ENCODE peak calls at places on chromosomes 5 and 9, in six cellular contexts. One of them, this sample, is unnamed.

GRCh38 chr9:85420750-85421149 is 321.0 kb downstream of the AGTPBP1 start:
- DNase-seq in A172: no peak
- DNase-seq in hepatocyte: peak
- DNase-seq in GM06990: no peak
- DNase-seq in AG08396: no peak
- DNase-seq in GM10248: no peak
- DNase-seq in this sample: peak

GRCh38 chr5:121350493-121350892 is 501.2 kb upstream of the FTMT start:
- DNase-seq in GM06990: no peak
- DNase-seq in GM10248: no peak
- DNase-seq in AG08396: no peak
- DNase-seq in hepatocyte: no peak
- DNase-seq in A172: no peak
- DNase-seq in this sample: no peak

GRCh38 chr9:33116855-33117254 is 40.4 kb upstream of the SMU1 start:
- DNase-seq in GM10248: no peak
- DNase-seq in AG08396: no peak
- DNase-seq in hepatocyte: no peak
- DNase-seq in GM06990: no peak
- DNase-seq in A172: peak
- DNase-seq in this sample: no peak

GRCh38 chr9:14222149-14222835 is 91.6 kb downstream of the NFIB start:
- DNase-seq in hepatocyte: no peak
- DNase-seq in AG08396: no peak
- DNase-seq in GM10248: no peak
- DNase-seq in GM06990: no peak
- DNase-seq in A172: no peak
- DNase-seq in this sample: no peak

GRCh38 chr5:50962934-50963646 is 296.7 kb downstream of the PARP8 start:
- DNase-seq in hepatocyte: peak
- DNase-seq in A172: peak
- DNase-seq in GM10248: peak
- DNase-seq in GM06990: peak
- DNase-seq in AG08396: peak
- DNase-seq in this sample: peak

GRCh38 chr9:36263662-36264061 is 5.4 kb upstream of the GNE start:
- DNase-seq in GM06990: no peak
- DNase-seq in GM10248: no peak
- DNase-seq in hepatocyte: no peak
- DNase-seq in AG08396: no peak
- DNase-seq in A172: no peak
- DNase-seq in this sample: no peak

GRCh38 chr5:132103380-132103951 is 29.9 kb downstream of the CSF2 start:
- DNase-seq in hepatocyte: peak
- DNase-seq in AG08396: peak
- DNase-seq in GM10248: peak
- DNase-seq in GM06990: peak
- DNase-seq in A172: peak
- DNase-seq in this sample: peak

GRCh38 chr5:169978744-169979143 is 1.6 kb downstream of the INSYN2B start:
- DNase-seq in AG08396: no peak
- DNase-seq in A172: no peak
- DNase-seq in GM10248: no peak
- DNase-seq in hepatocyte: no peak
- DNase-seq in GM06990: no peak
- DNase-seq in this sample: no peak

GRCh38 chr5:96189987-96190386 is 228.3 kb upstream of the ELL2 start:
- DNase-seq in GM10248: no peak
- DNase-seq in GM06990: no peak
- DNase-seq in AG08396: no peak
- DNase-seq in A172: no peak
- DNase-seq in hepatocyte: no peak
- DNase-seq in this sample: no peak

GRCh38 chr9:88587885-88588628 is 53.1 kb downstream of the NXNL2 start:
- DNase-seq in GM10248: no peak
- DNase-seq in GM06990: no peak
- DNase-seq in A172: no peak
- DNase-seq in hepatocyte: no peak
- DNase-seq in AG08396: no peak
- DNase-seq in this sample: no peak

GRCh38 chr5:132057498-132058255 is 2.8 kb upstream of the IL3 start:
- DNase-seq in AG08396: no peak
- DNase-seq in hepatocyte: no peak
- DNase-seq in GM10248: no peak
- DNase-seq in A172: no peak
- DNase-seq in GM06990: no peak
- DNase-seq in this sample: no peak

GRCh38 chr9:111400564-111400898 is 70.5 kb upstream of the OR2K2 start:
- DNase-seq in GM06990: no peak
- DNase-seq in hepatocyte: no peak
- DNase-seq in GM10248: no peak
- DNase-seq in AG08396: no peak
- DNase-seq in A172: peak
- DNase-seq in this sample: peak

GRCh38 chr9:110655723-110656641 is 12.6 kb upstream of the MUSK start:
- DNase-seq in A172: no peak
- DNase-seq in GM10248: no peak
- DNase-seq in AG08396: no peak
- DNase-seq in GM06990: no peak
- DNase-seq in hepatocyte: no peak
- DNase-seq in this sample: peak

GRCh38 chr9:72721086-72721485 is 199.7 kb downstream of the TMC1 start:
- DNase-seq in GM10248: no peak
- DNase-seq in GM06990: no peak
- DNase-seq in hepatocyte: no peak
- DNase-seq in A172: no peak
- DNase-seq in AG08396: no peak
- DNase-seq in this sample: no peak

GRCh38 chr5:77908787-77909186 is 132.6 kb upstream of the TBCA start:
- DNase-seq in A172: no peak
- DNase-seq in GM10248: no peak
- DNase-seq in hepatocyte: no peak
- DNase-seq in GM06990: no peak
- DNase-seq in AG08396: no peak
- DNase-seq in this sample: no peak

GRCh38 chr5:72452515-72453259 is 54.5 kb downstream of the ZNF366 start:
- DNase-seq in A172: peak
- DNase-seq in GM06990: no peak
- DNase-seq in AG08396: peak
- DNase-seq in GM10248: no peak
- DNase-seq in hepatocyte: peak
- DNase-seq in this sample: peak

GRCh38 chr9:125620216-125620615 is 86.8 kb downstream of the MAPKAP1 start:
- DNase-seq in A172: no peak
- DNase-seq in GM10248: no peak
- DNase-seq in hepatocyte: no peak
- DNase-seq in GM06990: no peak
- DNase-seq in AG08396: no peak
- DNase-seq in this sample: no peak

GRCh38 chr5:91998774-91999173 is 615.7 kb upstream of the ARRDC3 start:
- DNase-seq in AG08396: no peak
- DNase-seq in A172: no peak
- DNase-seq in hepatocyte: no peak
- DNase-seq in GM06990: no peak
- DNase-seq in GM10248: no peak
- DNase-seq in this sample: no peak

GRCh38 chr5:89946514-89946913 is 463.0 kb downstream of the CETN3 start:
- DNase-seq in hepatocyte: no peak
- DNase-seq in AG08396: no peak
- DNase-seq in A172: no peak
- DNase-seq in GM10248: no peak
- DNase-seq in GM06990: no peak
- DNase-seq in this sample: no peak

GRCh38 chr9:117247271-117247670 is 167.6 kb downstream of the ASTN2 start:
- DNase-seq in A172: no peak
- DNase-seq in GM10248: peak
- DNase-seq in hepatocyte: peak
- DNase-seq in GM06990: no peak
- DNase-seq in AG08396: no peak
- DNase-seq in this sample: peak

GRCh38 chr5:147882586-147883313 is 4.2 kb downstream of the SCGB3A2 start:
- DNase-seq in GM10248: no peak
- DNase-seq in GM06990: no peak
- DNase-seq in AG08396: no peak
- DNase-seq in A172: no peak
- DNase-seq in hepatocyte: peak
- DNase-seq in this sample: no peak

GRCh38 chr5:124477002-124477546 is 269.4 kb downstream of the ZNF608 start:
- DNase-seq in A172: no peak
- DNase-seq in AG08396: no peak
- DNase-seq in hepatocyte: no peak
- DNase-seq in GM06990: no peak
- DNase-seq in GM10248: no peak
- DNase-seq in this sample: no peak

This sample was measured in mesenchymal stem cell.